ENCODE peak calls at places on chromosome 17, in five cellular contexts. One of them, this sample, is unnamed.

GRCh38 chr17:63350364-63350763 is 95.7 kb downstream of the CYB561 start:
- DNase-seq in WTC11: no peak
- DNase-seq in HFFc6: no peak
- DNase-seq in germinal center: no peak
- DNase-seq in activated CD8-positive, alpha-beta memory T cell treated with anti-CD3 and anti-CD28 coated beads for 24 hours: no peak
- DNase-seq in this sample: no peak

GRCh38 chr17:7889166-7889584 is 586 bp downstream of the CHD3 start:
- DNase-seq in WTC11: peak
- DNase-seq in HFFc6: peak
- DNase-seq in germinal center: no peak
- DNase-seq in activated CD8-positive, alpha-beta memory T cell treated with anti-CD3 and anti-CD28 coated beads for 24 hours: no peak
- DNase-seq in this sample: peak

GRCh38 chr17:38905375-38905774 is 20.0 kb upstream of the LASP1NB start:
- DNase-seq in WTC11: no peak
- DNase-seq in HFFc6: no peak
- DNase-seq in germinal center: no peak
- DNase-seq in activated CD8-positive, alpha-beta memory T cell treated with anti-CD3 and anti-CD28 coated beads for 24 hours: no peak
- DNase-seq in this sample: no peak

GRCh38 chr17:72381597-72382397 is 261.0 kb downstream of the SOX9 start:
- DNase-seq in WTC11: peak
- DNase-seq in HFFc6: no peak
- DNase-seq in germinal center: no peak
- DNase-seq in activated CD8-positive, alpha-beta memory T cell treated with anti-CD3 and anti-CD28 coated beads for 24 hours: no peak
- DNase-seq in this sample: no peak

GRCh38 chr17:60506312-60506711 is 19.7 kb downstream of the APPBP2 start:
- DNase-seq in WTC11: no peak
- DNase-seq in HFFc6: peak
- DNase-seq in germinal center: no peak
- DNase-seq in activated CD8-positive, alpha-beta memory T cell treated with anti-CD3 and anti-CD28 coated beads for 24 hours: no peak
- DNase-seq in this sample: no peak

GRCh38 chr17:1515640-1516402 is 591 bp downstream of the INPP5K start:
- DNase-seq in WTC11: peak
- DNase-seq in HFFc6: peak
- DNase-seq in germinal center: peak
- DNase-seq in activated CD8-positive, alpha-beta memory T cell treated with anti-CD3 and anti-CD28 coated beads for 24 hours: peak
- DNase-seq in this sample: no peak

GRCh38 chr17:58391302-58391984 is 25.9 kb downstream of the RNF43 start:
- DNase-seq in WTC11: no peak
- DNase-seq in HFFc6: no peak
- DNase-seq in germinal center: no peak
- DNase-seq in activated CD8-positive, alpha-beta memory T cell treated with anti-CD3 and anti-CD28 coated beads for 24 hours: no peak
- DNase-seq in this sample: no peak

GRCh38 chr17:2749784-2750181 is 331 bp upstream of the CCDC92B start:
- DNase-seq in WTC11: peak
- DNase-seq in HFFc6: peak
- DNase-seq in germinal center: peak
- DNase-seq in activated CD8-positive, alpha-beta memory T cell treated with anti-CD3 and anti-CD28 coated beads for 24 hours: peak
- DNase-seq in this sample: peak

GRCh38 chr17:64503821-64504768 is 2.0 kb downstream of the DDX5 start:
- DNase-seq in WTC11: no peak
- DNase-seq in HFFc6: no peak
- DNase-seq in germinal center: no peak
- DNase-seq in activated CD8-positive, alpha-beta memory T cell treated with anti-CD3 and anti-CD28 coated beads for 24 hours: no peak
- DNase-seq in this sample: no peak

GRCh38 chr17:73546121-73546520 is 98.1 kb downstream of the SDK2 start:
- DNase-seq in WTC11: no peak
- DNase-seq in HFFc6: no peak
- DNase-seq in germinal center: no peak
- DNase-seq in activated CD8-positive, alpha-beta memory T cell treated with anti-CD3 and anti-CD28 coated beads for 24 hours: no peak
- DNase-seq in this sample: no peak

GRCh38 chr17:60388742-60389141 is 3.2 kb downstream of the USP32 start:
- DNase-seq in WTC11: no peak
- DNase-seq in HFFc6: no peak
- DNase-seq in germinal center: no peak
- DNase-seq in activated CD8-positive, alpha-beta memory T cell treated with anti-CD3 and anti-CD28 coated beads for 24 hours: no peak
- DNase-seq in this sample: no peak

GRCh38 chr17:12107905-12108304 is 87.2 kb downstream of the MAP2K4 start:
- DNase-seq in WTC11: no peak
- DNase-seq in HFFc6: no peak
- DNase-seq in germinal center: no peak
- DNase-seq in activated CD8-positive, alpha-beta memory T cell treated with anti-CD3 and anti-CD28 coated beads for 24 hours: no peak
- DNase-seq in this sample: no peak

GRCh38 chr17:48026503-48027321 is 10.9 kb downstream of the COPZ2 start:
- DNase-seq in WTC11: peak
- DNase-seq in HFFc6: peak
- DNase-seq in germinal center: peak
- DNase-seq in activated CD8-positive, alpha-beta memory T cell treated with anti-CD3 and anti-CD28 coated beads for 24 hours: peak
- DNase-seq in this sample: peak

GRCh38 chr17:42441717-42442565 is 16.7 kb upstream of the ATP6V0A1 start:
- DNase-seq in WTC11: no peak
- DNase-seq in HFFc6: no peak
- DNase-seq in germinal center: no peak
- DNase-seq in activated CD8-positive, alpha-beta memory T cell treated with anti-CD3 and anti-CD28 coated beads for 24 hours: no peak
- DNase-seq in this sample: no peak

GRCh38 chr17:82863646-82863940 is 23.8 kb upstream of the ZNF750 start:
- DNase-seq in WTC11: no peak
- DNase-seq in HFFc6: no peak
- DNase-seq in germinal center: no peak
- DNase-seq in activated CD8-positive, alpha-beta memory T cell treated with anti-CD3 and anti-CD28 coated beads for 24 hours: no peak
- DNase-seq in this sample: no peak

GRCh38 chr17:2282297-2282873 is 21.2 kb downstream of the SMG6 start:
- DNase-seq in WTC11: no peak
- DNase-seq in HFFc6: peak
- DNase-seq in germinal center: peak
- DNase-seq in activated CD8-positive, alpha-beta memory T cell treated with anti-CD3 and anti-CD28 coated beads for 24 hours: peak
- DNase-seq in this sample: no peak

GRCh38 chr17:43916385-43916784 is 9.0 kb upstream of the MPP2 start:
- DNase-seq in WTC11: no peak
- DNase-seq in HFFc6: no peak
- DNase-seq in germinal center: no peak
- DNase-seq in activated CD8-positive, alpha-beta memory T cell treated with anti-CD3 and anti-CD28 coated beads for 24 hours: no peak
- DNase-seq in this sample: no peak

GRCh38 chr17:17081304-17081940 is 39.2 kb downstream of the MPRIP start:
- DNase-seq in WTC11: no peak
- DNase-seq in HFFc6: no peak
- DNase-seq in germinal center: no peak
- DNase-seq in activated CD8-positive, alpha-beta memory T cell treated with anti-CD3 and anti-CD28 coated beads for 24 hours: no peak
- DNase-seq in this sample: no peak

GRCh38 chr17:28416703-28417311 is 10.8 kb upstream of the SLC46A1 start:
- DNase-seq in WTC11: peak
- DNase-seq in HFFc6: peak
- DNase-seq in germinal center: peak
- DNase-seq in activated CD8-positive, alpha-beta memory T cell treated with anti-CD3 and anti-CD28 coated beads for 24 hours: peak
- DNase-seq in this sample: no peak

GRCh38 chr17:27206447-27206846 is 87.5 kb upstream of the WSB1 start:
- DNase-seq in WTC11: peak
- DNase-seq in HFFc6: no peak
- DNase-seq in germinal center: peak
- DNase-seq in activated CD8-positive, alpha-beta memory T cell treated with anti-CD3 and anti-CD28 coated beads for 24 hours: no peak
- DNase-seq in this sample: no peak

GRCh38 chr17:56751145-56751743 is 82.5 kb downstream of the C17orf67 start:
- DNase-seq in WTC11: no peak
- DNase-seq in HFFc6: peak
- DNase-seq in germinal center: no peak
- DNase-seq in activated CD8-positive, alpha-beta memory T cell treated with anti-CD3 and anti-CD28 coated beads for 24 hours: no peak
- DNase-seq in this sample: no peak

GRCh38 chr17:79848370-79848766 is 9.1 kb upstream of the CBX4 start:
- DNase-seq in WTC11: no peak
- DNase-seq in HFFc6: no peak
- DNase-seq in germinal center: no peak
- DNase-seq in activated CD8-positive, alpha-beta memory T cell treated with anti-CD3 and anti-CD28 coated beads for 24 hours: no peak
- DNase-seq in this sample: no peak

GRCh38 chr17:31595666-31596381 is 204.3 kb downstream of the RAB11FIP4 start:
- DNase-seq in WTC11: no peak
- DNase-seq in HFFc6: peak
- DNase-seq in germinal center: no peak
- DNase-seq in activated CD8-positive, alpha-beta memory T cell treated with anti-CD3 and anti-CD28 coated beads for 24 hours: no peak
- DNase-seq in this sample: no peak

GRCh38 chr17:45341389-45342158 is 24.8 kb upstream of the MAP3K14 start:
- DNase-seq in WTC11: peak
- DNase-seq in HFFc6: peak
- DNase-seq in germinal center: no peak
- DNase-seq in activated CD8-positive, alpha-beta memory T cell treated with anti-CD3 and anti-CD28 coated beads for 24 hours: peak
- DNase-seq in this sample: peak

GRCh38 chr17:37824534-37825485 is 80.0 kb upstream of the HNF1B start:
- DNase-seq in WTC11: no peak
- DNase-seq in HFFc6: peak
- DNase-seq in germinal center: no peak
- DNase-seq in activated CD8-positive, alpha-beta memory T cell treated with anti-CD3 and anti-CD28 coated beads for 24 hours: no peak
- DNase-seq in this sample: no peak

GRCh38 chr17:81515530-81516041 is 3.0 kb upstream of the ACTG1 start:
- DNase-seq in WTC11: no peak
- DNase-seq in HFFc6: no peak
- DNase-seq in germinal center: no peak
- DNase-seq in activated CD8-positive, alpha-beta memory T cell treated with anti-CD3 and anti-CD28 coated beads for 24 hours: peak
- DNase-seq in this sample: no peak

GRCh38 chr17:67467500-67468481 is 90.7 kb downstream of the PITPNC1 start:
- DNase-seq in WTC11: no peak
- DNase-seq in HFFc6: no peak
- DNase-seq in germinal center: peak
- DNase-seq in activated CD8-positive, alpha-beta memory T cell treated with anti-CD3 and anti-CD28 coated beads for 24 hours: peak
- DNase-seq in this sample: no peak

GRCh38 chr17:57481901-57482300 is 225.6 kb downstream of the MSI2 start:
- DNase-seq in WTC11: no peak
- DNase-seq in HFFc6: peak
- DNase-seq in germinal center: no peak
- DNase-seq in activated CD8-positive, alpha-beta memory T cell treated with anti-CD3 and anti-CD28 coated beads for 24 hours: no peak
- DNase-seq in this sample: no peak

GRCh38 chr17:81489012-81489968 is 23.3 kb downstream of the ACTG1 start:
- DNase-seq in WTC11: no peak
- DNase-seq in HFFc6: no peak
- DNase-seq in germinal center: no peak
- DNase-seq in activated CD8-positive, alpha-beta memory T cell treated with anti-CD3 and anti-CD28 coated beads for 24 hours: no peak
- DNase-seq in this sample: no peak

GRCh38 chr17:70137451-70138230 is 31.7 kb upstream of the KCNJ2 start:
- DNase-seq in WTC11: no peak
- DNase-seq in HFFc6: peak
- DNase-seq in germinal center: peak
- DNase-seq in activated CD8-positive, alpha-beta memory T cell treated with anti-CD3 and anti-CD28 coated beads for 24 hours: no peak
- DNase-seq in this sample: no peak

GRCh38 chr17:13031718-13032350 is 14.0 kb upstream of the ELAC2 start:
- DNase-seq in WTC11: peak
- DNase-seq in HFFc6: peak
- DNase-seq in germinal center: peak
- DNase-seq in activated CD8-positive, alpha-beta memory T cell treated with anti-CD3 and anti-CD28 coated beads for 24 hours: peak
- DNase-seq in this sample: no peak

GRCh38 chr17:37160940-37161339 is 212.2 kb downstream of the AATF start:
- DNase-seq in WTC11: no peak
- DNase-seq in HFFc6: peak
- DNase-seq in germinal center: no peak
- DNase-seq in activated CD8-positive, alpha-beta memory T cell treated with anti-CD3 and anti-CD28 coated beads for 24 hours: no peak
- DNase-seq in this sample: no peak

GRCh38 chr17:45575126-45575885 is 84.8 kb upstream of the PLEKHM1 start:
- DNase-seq in WTC11: no peak
- DNase-seq in HFFc6: no peak
- DNase-seq in germinal center: no peak
- DNase-seq in activated CD8-positive, alpha-beta memory T cell treated with anti-CD3 and anti-CD28 coated beads for 24 hours: no peak
- DNase-seq in this sample: no peak

GRCh38 chr17:7587831-7588230 is 2.1 kb downstream of the SOX15 start:
- DNase-seq in WTC11: no peak
- DNase-seq in HFFc6: peak
- DNase-seq in germinal center: no peak
- DNase-seq in activated CD8-positive, alpha-beta memory T cell treated with anti-CD3 and anti-CD28 coated beads for 24 hours: no peak
- DNase-seq in this sample: no peak

GRCh38 chr17:31457391-31458234 is 66.1 kb downstream of the RAB11FIP4 start:
- DNase-seq in WTC11: no peak
- DNase-seq in HFFc6: no peak
- DNase-seq in germinal center: no peak
- DNase-seq in activated CD8-positive, alpha-beta memory T cell treated with anti-CD3 and anti-CD28 coated beads for 24 hours: no peak
- DNase-seq in this sample: no peak

GRCh38 chr17:48051706-48052486 is 3.7 kb downstream of the NFE2L1 start:
- DNase-seq in WTC11: no peak
- DNase-seq in HFFc6: peak
- DNase-seq in germinal center: no peak
- DNase-seq in activated CD8-positive, alpha-beta memory T cell treated with anti-CD3 and anti-CD28 coated beads for 24 hours: no peak
- DNase-seq in this sample: peak

GRCh38 chr17:49987681-49988441 is 7.2 kb downstream of the DLX3 start:
- DNase-seq in WTC11: no peak
- DNase-seq in HFFc6: peak
- DNase-seq in germinal center: no peak
- DNase-seq in activated CD8-positive, alpha-beta memory T cell treated with anti-CD3 and anti-CD28 coated beads for 24 hours: peak
- DNase-seq in this sample: no peak

GRCh38 chr17:37708008-37708615 is 36.7 kb downstream of the HNF1B start:
- DNase-seq in WTC11: no peak
- DNase-seq in HFFc6: no peak
- DNase-seq in germinal center: no peak
- DNase-seq in activated CD8-positive, alpha-beta memory T cell treated with anti-CD3 and anti-CD28 coated beads for 24 hours: no peak
- DNase-seq in this sample: no peak

GRCh38 chr17:79834575-79835469 is 4.4 kb downstream of the CBX4 start:
- DNase-seq in WTC11: peak
- DNase-seq in HFFc6: no peak
- DNase-seq in germinal center: no peak
- DNase-seq in activated CD8-positive, alpha-beta memory T cell treated with anti-CD3 and anti-CD28 coated beads for 24 hours: peak
- DNase-seq in this sample: peak

This sample was measured in osteocyte.